ENCODE peak calls at places on chromosomes 11 and 22, in eight cellular contexts. One of them, this sample, is unnamed.

GRCh38 chr22:49979587-49980264 is 19.2 kb downstream of the PIM3 start:
- DNase-seq in transverse colon: peak; percentile 53
- DNase-seq in neural progenitor cell: peak; percentile 73
- DNase-seq in adrenal gland: no peak
- DNase-seq in GM23248: peak; percentile 59
- DNase-seq in ovary: no peak
- DNase-seq in upper lobe of left lung: peak; percentile 63
- DNase-seq in heart left ventricle: no peak
- DNase-seq in this sample: no peak

GRCh38 chr11:67651976-67652895 is 1.7 kb upstream of the ACY3 start:
- DNase-seq in GM23248: no peak
- DNase-seq in ovary: no peak
- DNase-seq in neural progenitor cell: peak; percentile 1
- DNase-seq in transverse colon: peak; percentile 32
- DNase-seq in upper lobe of left lung: no peak
- DNase-seq in adrenal gland: no peak
- DNase-seq in heart left ventricle: no peak
- DNase-seq in this sample: no peak

GRCh38 chr11:117486059-117486458 is 158.4 kb downstream of the CEP164 start:
- DNase-seq in heart left ventricle: no peak
- DNase-seq in upper lobe of left lung: no peak
- DNase-seq in transverse colon: no peak
- DNase-seq in adrenal gland: no peak
- DNase-seq in neural progenitor cell: no peak
- DNase-seq in GM23248: no peak
- DNase-seq in ovary: no peak
- DNase-seq in this sample: no peak

GRCh38 chr11:19931768-19932369 is 219.2 kb downstream of the NAV2 start:
- DNase-seq in neural progenitor cell: no peak
- DNase-seq in heart left ventricle: no peak
- DNase-seq in upper lobe of left lung: no peak
- DNase-seq in ovary: peak; percentile 52
- DNase-seq in adrenal gland: no peak
- DNase-seq in transverse colon: no peak
- DNase-seq in GM23248: no peak
- DNase-seq in this sample: no peak

GRCh38 chr11:82899191-82899820 is 924 bp downstream of the PRCP start:
- DNase-seq in transverse colon: no peak
- DNase-seq in ovary: no peak
- DNase-seq in upper lobe of left lung: no peak
- DNase-seq in heart left ventricle: no peak
- DNase-seq in GM23248: peak; percentile 19
- DNase-seq in neural progenitor cell: no peak
- DNase-seq in adrenal gland: no peak
- DNase-seq in this sample: no peak

GRCh38 chr11:82823635-82824614 is 76.3 kb downstream of the PRCP start:
- DNase-seq in GM23248: no peak
- DNase-seq in adrenal gland: no peak
- DNase-seq in heart left ventricle: no peak
- DNase-seq in ovary: no peak
- DNase-seq in transverse colon: no peak
- DNase-seq in neural progenitor cell: no peak
- DNase-seq in upper lobe of left lung: no peak
- DNase-seq in this sample: no peak

GRCh38 chr11:133947298-133947905 is 9.4 kb downstream of the IGSF9B start:
- DNase-seq in heart left ventricle: peak; percentile 70
- DNase-seq in adrenal gland: peak; percentile 27
- DNase-seq in upper lobe of left lung: no peak
- DNase-seq in ovary: no peak
- DNase-seq in GM23248: peak; percentile 77
- DNase-seq in transverse colon: no peak
- DNase-seq in neural progenitor cell: peak; percentile 91
- DNase-seq in this sample: no peak

GRCh38 chr11:4683020-4683419 is 14.6 kb downstream of the OR51E2 start:
- DNase-seq in ovary: no peak
- DNase-seq in heart left ventricle: no peak
- DNase-seq in GM23248: peak; percentile 23
- DNase-seq in upper lobe of left lung: no peak
- DNase-seq in adrenal gland: no peak
- DNase-seq in neural progenitor cell: no peak
- DNase-seq in transverse colon: no peak
- DNase-seq in this sample: no peak

GRCh38 chr11:112745958-112746357 is 215.3 kb upstream of the NCAM1 start:
- DNase-seq in upper lobe of left lung: no peak
- DNase-seq in GM23248: no peak
- DNase-seq in ovary: no peak
- DNase-seq in adrenal gland: no peak
- DNase-seq in neural progenitor cell: no peak
- DNase-seq in transverse colon: no peak
- DNase-seq in heart left ventricle: no peak
- DNase-seq in this sample: no peak

GRCh38 chr22:44884968-44885805 is 124.6 kb downstream of the PHF21B start:
- DNase-seq in ovary: no peak
- DNase-seq in upper lobe of left lung: no peak
- DNase-seq in heart left ventricle: no peak
- DNase-seq in transverse colon: no peak
- DNase-seq in neural progenitor cell: no peak
- DNase-seq in adrenal gland: no peak
- DNase-seq in GM23248: no peak
- DNase-seq in this sample: no peak

GRCh38 chr22:20463324-20464095 is 25.9 kb upstream of the SCARF2 start:
- DNase-seq in GM23248: no peak
- DNase-seq in neural progenitor cell: no peak
- DNase-seq in heart left ventricle: no peak
- DNase-seq in adrenal gland: no peak
- DNase-seq in upper lobe of left lung: no peak
- DNase-seq in ovary: no peak
- DNase-seq in transverse colon: no peak
- DNase-seq in this sample: no peak

GRCh38 chr11:15800121-15800800 is 556.1 kb downstream of the SOX6 start:
- DNase-seq in neural progenitor cell: no peak
- DNase-seq in adrenal gland: peak; percentile 62
- DNase-seq in heart left ventricle: peak; percentile 50
- DNase-seq in upper lobe of left lung: peak; percentile 53
- DNase-seq in transverse colon: peak; percentile 21
- DNase-seq in GM23248: peak; percentile 57
- DNase-seq in ovary: no peak
- DNase-seq in this sample: peak; percentile 14

GRCh38 chr11:45913942-45914635 is 3.6 kb downstream of the PEX16 start:
- DNase-seq in upper lobe of left lung: no peak
- DNase-seq in ovary: no peak
- DNase-seq in neural progenitor cell: no peak
- DNase-seq in adrenal gland: no peak
- DNase-seq in transverse colon: no peak
- DNase-seq in heart left ventricle: no peak
- DNase-seq in GM23248: no peak
- DNase-seq in this sample: no peak

GRCh38 chr22:17172172-17172833 is 13.2 kb upstream of the HDHD5 start:
- DNase-seq in heart left ventricle: peak; percentile 68
- DNase-seq in upper lobe of left lung: peak; percentile 51
- DNase-seq in ovary: peak; percentile 19
- DNase-seq in adrenal gland: peak; percentile 63
- DNase-seq in GM23248: no peak
- DNase-seq in transverse colon: no peak
- DNase-seq in neural progenitor cell: no peak
- DNase-seq in this sample: no peak

GRCh38 chr11:109192864-109193263 is 229.1 kb upstream of the C11orf87 start:
- DNase-seq in GM23248: no peak
- DNase-seq in neural progenitor cell: no peak
- DNase-seq in adrenal gland: no peak
- DNase-seq in upper lobe of left lung: no peak
- DNase-seq in ovary: no peak
- DNase-seq in heart left ventricle: no peak
- DNase-seq in transverse colon: no peak
- DNase-seq in this sample: no peak

GRCh38 chr11:109644158-109644557 is 222.2 kb downstream of the C11orf87 start:
- DNase-seq in neural progenitor cell: peak; percentile 16
- DNase-seq in adrenal gland: no peak
- DNase-seq in upper lobe of left lung: no peak
- DNase-seq in heart left ventricle: peak; percentile 55
- DNase-seq in transverse colon: no peak
- DNase-seq in ovary: no peak
- DNase-seq in GM23248: peak; percentile 1
- DNase-seq in this sample: no peak

GRCh38 chr11:119144825-119145476 is 3.9 kb upstream of the ABCG4 start:
- DNase-seq in GM23248: peak; percentile 81
- DNase-seq in upper lobe of left lung: peak; percentile 37
- DNase-seq in ovary: peak; percentile 26
- DNase-seq in heart left ventricle: peak; percentile 65
- DNase-seq in adrenal gland: peak; percentile 54
- DNase-seq in transverse colon: peak; percentile 76
- DNase-seq in neural progenitor cell: peak; percentile 88
- DNase-seq in this sample: peak; percentile 67

GRCh38 chr11:44777537-44778199 is 50.9 kb downstream of the TSPAN18 start:
- DNase-seq in neural progenitor cell: no peak
- DNase-seq in transverse colon: no peak
- DNase-seq in ovary: no peak
- DNase-seq in upper lobe of left lung: no peak
- DNase-seq in heart left ventricle: no peak
- DNase-seq in GM23248: no peak
- DNase-seq in adrenal gland: peak; percentile 11
- DNase-seq in this sample: no peak

GRCh38 chr11:32843544-32843943 is 13.8 kb downstream of the PRRG4 start:
- DNase-seq in transverse colon: no peak
- DNase-seq in adrenal gland: no peak
- DNase-seq in upper lobe of left lung: no peak
- DNase-seq in ovary: no peak
- DNase-seq in heart left ventricle: no peak
- DNase-seq in GM23248: no peak
- DNase-seq in neural progenitor cell: no peak
- DNase-seq in this sample: no peak

GRCh38 chr11:65225284-65226102 is 36.3 kb upstream of the POLA2 start:
- DNase-seq in heart left ventricle: peak; percentile 48
- DNase-seq in neural progenitor cell: peak; percentile 81
- DNase-seq in transverse colon: peak; percentile 69
- DNase-seq in GM23248: peak; percentile 85
- DNase-seq in upper lobe of left lung: peak; percentile 72
- DNase-seq in ovary: peak; percentile 53
- DNase-seq in adrenal gland: peak; percentile 61
- DNase-seq in this sample: peak; percentile 41

GRCh38 chr11:126332221-126332711 is 23.2 kb upstream of the ST3GAL4 start:
- DNase-seq in heart left ventricle: peak; percentile 86
- DNase-seq in transverse colon: no peak
- DNase-seq in upper lobe of left lung: no peak
- DNase-seq in GM23248: peak; percentile 96
- DNase-seq in neural progenitor cell: no peak
- DNase-seq in ovary: peak; percentile 60
- DNase-seq in adrenal gland: peak; percentile 95
- DNase-seq in this sample: peak; percentile 58

GRCh38 chr11:70699294-70700221 is 301.2 kb downstream of the CTTN start:
- DNase-seq in ovary: no peak
- DNase-seq in adrenal gland: no peak
- DNase-seq in neural progenitor cell: peak; percentile 78
- DNase-seq in transverse colon: no peak
- DNase-seq in heart left ventricle: no peak
- DNase-seq in GM23248: no peak
- DNase-seq in upper lobe of left lung: no peak
- DNase-seq in this sample: no peak

GRCh38 chr11:123474994-123475393 is 44.9 kb downstream of the GRAMD1B start:
- DNase-seq in transverse colon: no peak
- DNase-seq in heart left ventricle: no peak
- DNase-seq in upper lobe of left lung: no peak
- DNase-seq in GM23248: no peak
- DNase-seq in ovary: no peak
- DNase-seq in adrenal gland: no peak
- DNase-seq in neural progenitor cell: no peak
- DNase-seq in this sample: no peak

GRCh38 chr22:40328551-40328950 is 17.7 kb upstream of the ADSL start:
- DNase-seq in heart left ventricle: no peak
- DNase-seq in GM23248: no peak
- DNase-seq in adrenal gland: no peak
- DNase-seq in ovary: no peak
- DNase-seq in transverse colon: no peak
- DNase-seq in upper lobe of left lung: no peak
- DNase-seq in neural progenitor cell: no peak
- DNase-seq in this sample: no peak

GRCh38 chr11:30585067-30585891 is 874 bp downstream of the MPPED2 start:
- DNase-seq in upper lobe of left lung: no peak
- DNase-seq in adrenal gland: peak; percentile 25
- DNase-seq in neural progenitor cell: peak; percentile 63
- DNase-seq in GM23248: peak; percentile 13
- DNase-seq in ovary: no peak
- DNase-seq in heart left ventricle: peak; percentile 46
- DNase-seq in transverse colon: no peak
- DNase-seq in this sample: no peak

DNA sequence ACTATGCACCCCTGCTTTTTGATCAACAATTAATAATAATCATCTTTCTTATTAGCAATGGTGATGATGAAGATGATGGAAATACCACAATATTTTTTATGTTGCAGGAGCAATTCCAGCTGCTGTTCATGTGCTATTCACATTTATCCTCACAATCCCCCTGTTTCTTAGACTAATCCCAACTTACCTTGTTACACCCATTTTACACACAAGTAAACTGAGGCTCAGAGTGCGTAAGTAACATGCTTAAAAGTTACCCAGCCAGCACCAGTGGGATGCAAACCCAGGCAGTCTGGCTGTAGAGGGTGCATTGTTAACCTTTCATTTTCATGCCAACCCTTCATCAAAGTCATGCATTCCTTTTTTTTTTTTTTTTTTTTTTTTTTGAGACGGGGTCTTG is 1.6 kb upstream of the CRYBA4 start:
- DNase-seq in GM23248: no peak
- DNase-seq in ovary: no peak
- DNase-seq in neural progenitor cell: no peak
- DNase-seq in transverse colon: no peak
- DNase-seq in adrenal gland: no peak
- DNase-seq in heart left ventricle: no peak
- DNase-seq in upper lobe of left lung: no peak
- DNase-seq in this sample: no peak
- H3K27me3 ChIP-seq in GM23248: peaks cover 9% of the 10 kb centered on the region
- H3K27me3 ChIP-seq in ovary: no peaks in the 10 kb centered on the region
- H3K27me3 ChIP-seq in neural progenitor cell: no peaks in the 10 kb centered on the region
- H3K27me3 ChIP-seq in transverse colon: no peaks in the 10 kb centered on the region
- H3K27me3 ChIP-seq in adrenal gland: peaks cover 5% of the 10 kb centered on the region
- H3K27me3 ChIP-seq in heart left ventricle: no peaks in the 10 kb centered on the region
- H3K27me3 ChIP-seq in upper lobe of left lung: no peaks in the 10 kb centered on the region
- H3K27me3 ChIP-seq in this sample: no peaks in the 10 kb centered on the region

GRCh38 chr11:8067567-8067928 is 13.5 kb upstream of the TUB start:
- DNase-seq in ovary: no peak
- DNase-seq in heart left ventricle: no peak
- DNase-seq in upper lobe of left lung: no peak
- DNase-seq in transverse colon: no peak
- DNase-seq in adrenal gland: no peak
- DNase-seq in neural progenitor cell: no peak
- DNase-seq in GM23248: no peak
- DNase-seq in this sample: no peak
- H3K36me3 ChIP-seq in ovary: no peaks in the 10 kb centered on the region
- H3K36me3 ChIP-seq in heart left ventricle: no peaks in the 10 kb centered on the region
- H3K36me3 ChIP-seq in upper lobe of left lung: no peaks in the 10 kb centered on the region
- H3K36me3 ChIP-seq in transverse colon: no peaks in the 10 kb centered on the region
- H3K36me3 ChIP-seq in adrenal gland: no peaks in the 10 kb centered on the region
- H3K36me3 ChIP-seq in neural progenitor cell: no peaks in the 10 kb centered on the region
- H3K36me3 ChIP-seq in GM23248: no peaks in the 10 kb centered on the region
- H3K36me3 ChIP-seq in this sample: no peaks in the 10 kb centered on the region

GRCh38 chr11:116112031-116112935 is 608.1 kb upstream of the CADM1 start:
- DNase-seq in ovary: no peak
- DNase-seq in heart left ventricle: no peak
- DNase-seq in upper lobe of left lung: no peak
- DNase-seq in adrenal gland: no peak
- DNase-seq in neural progenitor cell: no peak
- DNase-seq in GM23248: no peak
- DNase-seq in transverse colon: no peak
- DNase-seq in this sample: no peak
- H3K27me3 ChIP-seq in ovary: no peaks in the 10 kb centered on the region
- H3K27me3 ChIP-seq in heart left ventricle: no peaks in the 10 kb centered on the region
- H3K27me3 ChIP-seq in upper lobe of left lung: no peaks in the 10 kb centered on the region
- H3K27me3 ChIP-seq in adrenal gland: no peaks in the 10 kb centered on the region
- H3K27me3 ChIP-seq in neural progenitor cell: peaks cover 20% of the 10 kb centered on the region
- H3K27me3 ChIP-seq in GM23248: no peaks in the 10 kb centered on the region
- H3K27me3 ChIP-seq in transverse colon: no peaks in the 10 kb centered on the region
- H3K27me3 ChIP-seq in this sample: no peaks in the 10 kb centered on the region

GRCh38 chr22:37235897-37236607 is 8.0 kb downstream of the RAC2 start:
- DNase-seq in upper lobe of left lung: no peak
- DNase-seq in transverse colon: peak; percentile 3
- DNase-seq in adrenal gland: no peak
- DNase-seq in GM23248: no peak
- DNase-seq in ovary: no peak
- DNase-seq in neural progenitor cell: no peak
- DNase-seq in heart left ventricle: no peak
- DNase-seq in this sample: no peak
- H3K36me3 ChIP-seq in upper lobe of left lung: no peaks in the 10 kb centered on the region
- H3K36me3 ChIP-seq in transverse colon: no peaks in the 10 kb centered on the region
- H3K36me3 ChIP-seq in adrenal gland: no peaks in the 10 kb centered on the region
- H3K36me3 ChIP-seq in GM23248: no peaks in the 10 kb centered on the region
- H3K36me3 ChIP-seq in ovary: no peaks in the 10 kb centered on the region
- H3K36me3 ChIP-seq in neural progenitor cell: no peaks in the 10 kb centered on the region
- H3K36me3 ChIP-seq in heart left ventricle: peaks cover 50% of the 10 kb centered on the region
- H3K36me3 ChIP-seq in this sample: no peaks in the 10 kb centered on the region